ENCODE peak calls at places on chromosome 10, in eight cellular contexts. N, B, F, A, M, P, T and L are unnamed samples.

GRCh38 chr10:13773496-13774170 is 186.9 kb downstream of the PRPF18 start:
- DNase-seq in M (no peak), P (no peak), T (no peak), N (no peak), A (no peak), B (no peak), F (no peak), L (no peak)

GRCh38 chr10:29895436-29895835 is 163.9 kb downstream of the JCAD start:
- DNase-seq in F (peak), A (no peak), N (no peak), M (peak), B (peak), P (no peak), T (peak), L (no peak)

GRCh38 chr10:99854860-99855259 is 72.4 kb downstream of the ABCC2 start:
- DNase-seq in A (no peak), T (peak), M (peak), B (no peak), N (no peak), P (no peak), F (peak), L (no peak)

GRCh38 chr10:57628592-57629284 is 639.0 kb downstream of the IPMK start:
- DNase-seq in F (no peak), N (no peak), A (no peak), M (no peak), P (no peak), B (no peak), T (no peak), L (no peak)

GRCh38 chr10:120600871-120601644 is 144.0 kb downstream of the PLPP4 start:
- DNase-seq in F (peak), M (peak), N (no peak), A (no peak), T (no peak), B (no peak), P (no peak), L (no peak)

GRCh38 chr10:104322416-104322782 is 15.9 kb downstream of the ITPRIP start:
- DNase-seq in B (no peak), P (no peak), A (no peak), F (no peak), N (no peak), M (no peak), T (no peak), L (peak)

GRCh38 chr10:113651021-113651420 is 12.8 kb downstream of the NRAP start:
- DNase-seq in T (no peak), N (no peak), F (no peak), P (no peak), B (no peak), M (no peak), A (no peak), L (no peak)

GRCh38 chr10:58775960-58776574 is 263.4 kb downstream of the BICC1 start:
- DNase-seq in T (no peak), A (no peak), N (no peak), F (no peak), P (no peak), B (no peak), M (peak), L (no peak)

GRCh38 chr10:52741851-52742250 is 30.7 kb downstream of the MBL2 start:
- DNase-seq in M (no peak), B (no peak), P (no peak), A (no peak), F (no peak), T (no peak), N (no peak), L (no peak)

GRCh38 chr10:43739171-43739570 is 90.5 kb upstream of the ZNF32 start:
- DNase-seq in M (no peak), N (no peak), B (no peak), A (no peak), F (no peak), P (no peak), T (peak), L (no peak)

GRCh38 chr10:27500886-27501285 is 3.2 kb upstream of the RAB18 start:
- DNase-seq in F (no peak), A (no peak), T (no peak), P (no peak), B (no peak), M (no peak), N (no peak), L (no peak)

GRCh38 chr10:114751856-114752255 is 69.7 kb upstream of the FHIP2A start:
- DNase-seq in P (no peak), A (no peak), B (no peak), M (peak), F (no peak), T (no peak), N (no peak), L (no peak)

GRCh38 chr10:86345296-86346168 is 21.1 kb downstream of the GRID1 start:
- DNase-seq in A (no peak), N (no peak), B (no peak), T (no peak), P (no peak), M (no peak), F (no peak), L (no peak)

GRCh38 chr10:6833458-6834011 is 253.5 kb upstream of the PRKCQ start:
- DNase-seq in T (no peak), M (no peak), F (no peak), A (no peak), N (no peak), B (no peak), P (no peak), L (no peak)

GRCh38 chr10:57465155-57465554 is 802.5 kb downstream of the IPMK start:
- DNase-seq in N (no peak), P (no peak), T (no peak), M (no peak), F (no peak), B (no peak), A (no peak), L (no peak)

GRCh38 chr10:72069751-72070501 is 18.4 kb downstream of the SPOCK2 start:
- DNase-seq in F (peak), T (no peak), A (no peak), N (no peak), P (no peak), B (no peak), M (no peak), L (no peak)

GRCh38 chr10:79390551-79391229 is 43.4 kb downstream of the PPIF start:
- DNase-seq in F (peak), M (no peak), T (no peak), P (no peak), A (no peak), N (no peak), B (no peak), L (no peak)

GRCh38 chr10:68668972-68669371 is 52.1 kb upstream of the CCAR1 start:
- DNase-seq in F (no peak), M (no peak), N (no peak), B (no peak), P (no peak), A (no peak), T (no peak), L (no peak)

GRCh38 chr10:71590786-71591350 is 128.7 kb downstream of the C10orf105 start:
- DNase-seq in P (no peak), B (no peak), M (no peak), F (no peak), A (no peak), N (no peak), T (no peak), L (no peak)

GRCh38 chr10:69646688-69647060 is 16.6 kb downstream of the FAM241B start:
- DNase-seq in A (no peak), N (no peak), P (no peak), B (no peak), T (no peak), F (no peak), M (no peak), L (no peak)

GRCh38 chr10:43172645-43173044 is 34.4 kb downstream of the CSGALNACT2 start:
- DNase-seq in P (no peak), M (no peak), B (no peak), F (no peak), A (no peak), T (no peak), N (no peak), L (no peak)

GRCh38 chr10:79234391-79235318 is 112.6 kb upstream of the PPIF start:
- DNase-seq in P (no peak), M (peak), B (no peak), T (no peak), F (no peak), A (no peak), N (no peak), L (no peak)

GRCh38 chr10:707861-708260 is 18.4 kb upstream of the DIP2C start:
- DNase-seq in N (no peak), T (no peak), P (no peak), B (no peak), F (no peak), M (no peak), A (no peak), L (no peak)

GRCh38 chr10:6445671-6446278 is 134.3 kb downstream of the PRKCQ start:
- DNase-seq in N (peak), T (no peak), M (peak), A (no peak), B (peak), P (peak), F (peak), L (no peak)